ENCODE peak calls at places on chromosomes 7 and 10, in five cellular contexts. R is heart right ventricle, G is right cardiac atrium, B is dorsolateral prefrontal cortex, Z is endodermal cell. Y is an unnamed sample.

GRCh38 chr10:118621304-118621942 is 26.0 kb upstream of the PRLHR start:
- DNase-seq in R (no peak), G (no peak), B (no peak), Z (no peak), Y (no peak)

GRCh38 chr10:24237801-24238390 is 29.0 kb downstream of the KIAA1217 start:
- DNase-seq in R (no peak), G (no peak), B (no peak), Z (peak), Y (no peak)

GRCh38 chr10:44292390-44293002 is 92.4 kb downstream of the CXCL12 start:
- DNase-seq in R (no peak), G (no peak), B (peak), Z (peak), Y (no peak)

GRCh38 chr7:100174582-100174981 is 2.6 kb downstream of the GPC2 start:
- DNase-seq in R (no peak), G (no peak), B (no peak), Z (no peak), Y (no peak)

GRCh38 chr10:17025444-17026295 is 103.9 kb downstream of the CUBN start:
- DNase-seq in R (peak), G (peak), B (peak), Z (peak), Y (peak)

GRCh38 chr7:31687024-31687423 is at the start of gene PPP1R17:
- DNase-seq in R (peak), G (peak), B (peak), Z (peak), Y (no peak)

GRCh38 chr10:68099736-68100135 is 9.6 kb upstream of the MYPN start:
- DNase-seq in R (no peak), G (no peak), B (no peak), Z (no peak), Y (no peak)

GRCh38 chr7:127940365-127941160 is 90.7 kb downstream of the LRRC4 start:
- DNase-seq in R (peak), G (no peak), B (no peak), Z (no peak), Y (no peak)

GRCh38 chr10:107011113-107011512 is 153.4 kb downstream of the SORCS1 start:
- DNase-seq in R (no peak), G (no peak), B (no peak), Z (no peak), Y (no peak)

GRCh38 chr10:79438021-79438698 is 7.3 kb downstream of the ZCCHC24 start:
- DNase-seq in R (no peak), G (peak), B (no peak), Z (no peak), Y (no peak)

GRCh38 chr7:26723140-26723539 is 141.2 kb downstream of the SKAP2 start:
- DNase-seq in R (no peak), G (no peak), B (no peak), Z (peak), Y (no peak)

GRCh38 chr10:73399054-73399453 is 14.8 kb downstream of the ANXA7 start:
- DNase-seq in R (no peak), G (no peak), B (no peak), Z (no peak), Y (no peak)

GRCh38 chr10:77913090-77913489 is 13.5 kb downstream of the DLG5 start:
- DNase-seq in R (no peak), G (no peak), B (no peak), Z (no peak), Y (no peak)

GRCh38 chr7:22173884-22174573 is 182.9 kb downstream of the RAPGEF5 start:
- DNase-seq in R (no peak), G (no peak), B (no peak), Z (no peak), Y (peak)

GRCh38 chr10:26480909-26481703 is 43.0 kb downstream of the APBB1IP start:
- DNase-seq in R (peak), G (no peak), B (no peak), Z (no peak), Y (no peak)

GRCh38 chr7:4631664-4632171 is 50.4 kb upstream of the FOXK1 start:
- DNase-seq in R (peak), G (peak), B (peak), Z (peak), Y (no peak)

GRCh38 chr10:6070647-6071046 is 8.5 kb upstream of the IL2RA start:
- DNase-seq in R (no peak), G (no peak), B (no peak), Z (no peak), Y (no peak)

GRCh38 chr10:1142596-1142995 is 86.4 kb downstream of the WDR37 start:
- DNase-seq in R (no peak), G (no peak), B (no peak), Z (no peak), Y (no peak)

GRCh38 chr7:45573199-45573598 is 969 bp upstream of the ADCY1 start:
- DNase-seq in R (no peak), G (no peak), B (no peak), Z (peak), Y (no peak)

GRCh38 chr10:67763499-67764011 is 67.6 kb upstream of the CTNNA3 start:
- DNase-seq in R (peak), G (peak), B (peak), Z (peak), Y (no peak)

GRCh38 chr10:132862485-132863420 is 76.8 kb upstream of the NKX6-2 start:
- DNase-seq in R (no peak), G (no peak), B (no peak), Z (peak), Y (no peak)

GRCh38 chr10:3592424-3592823 is 192.6 kb downstream of the KLF6 start:
- DNase-seq in R (no peak), G (no peak), B (no peak), Z (no peak), Y (no peak)

GRCh38 chr10:124035928-124036558 is 57.4 kb downstream of the CHST15 start:
- DNase-seq in R (no peak), G (peak), B (no peak), Z (no peak), Y (no peak)

GRCh38 chr10:79284158-79284871 is 63.0 kb upstream of the PPIF start:
- DNase-seq in R (no peak), G (no peak), B (no peak), Z (no peak), Y (no peak)

GRCh38 chr10:129122846-129123245 is 344.2 kb upstream of the MGMT start:
- DNase-seq in R (no peak), G (no peak), B (no peak), Z (peak), Y (no peak)

GRCh38 chr10:130038611-130039109 is 72.0 kb downstream of the C10orf143 start:
- DNase-seq in R (no peak), G (no peak), B (no peak), Z (peak), Y (no peak)

GRCh38 chr10:121949052-121949451 is 21.2 kb upstream of the ATE1 start:
- DNase-seq in R (no peak), G (no peak), B (no peak), Z (no peak), Y (no peak)

Y was measured in keratinocyte.